ENCODE peak calls at places on chromosomes 12 and 14, in ten cellular contexts. O is fibroblast of pulmonary artery; R is lower leg skin; A is fibroblast of lung; U is CD8-positive, alpha-beta T cell; Q is left lung; M is Calu3; E is BE2C; K is choroid plexus epithelial cell; P is body of pancreas. J is an unnamed sample.

GRCh38 chr14:23306412-23307145 is at the start of gene BCL2L2:
- DNase-seq in O (peak; percentile 91), R (peak; percentile 93), A (peak; percentile 89), U (no peak), Q (peak; percentile 94), M (peak; percentile 87), E (peak; percentile 95), K (peak; percentile 89), P (peak; percentile 92), J (peak; percentile 73)

GRCh38 chr12:104555650-104556049 is 98.9 kb downstream of the CHST11 start:
- DNase-seq in O (no peak), R (no peak), A (no peak), U (no peak), Q (no peak), M (no peak), E (peak; percentile 75), K (no peak), P (no peak), J (no peak)

GRCh38 chr14:99729991-99730875 is 46.1 kb downstream of the CYP46A1 start:
- DNase-seq in O (peak; percentile 35), R (no peak), A (no peak), U (peak; percentile 58), Q (peak; percentile 90), M (peak; percentile 89), E (peak; percentile 87), K (no peak), P (peak; percentile 84), J (peak; percentile 41)

GRCh38 chr14:30362369-30363218 is 196.4 kb upstream of the G2E3 start:
- DNase-seq in O (no peak), R (no peak), A (no peak), U (no peak), Q (no peak), M (no peak), E (no peak), K (no peak), P (no peak), J (no peak)

GRCh38 chr14:105117710-105118385 is 50.7 kb downstream of the JAG2 start:
- DNase-seq in O (no peak), R (no peak), A (no peak), U (no peak), Q (no peak), M (no peak), E (no peak), K (no peak), P (no peak), J (no peak)

GRCh38 chr14:85471744-85472143 is 58.2 kb upstream of the FLRT2 start:
- DNase-seq in O (peak; percentile 91), R (no peak), A (peak; percentile 98), U (no peak), Q (no peak), M (peak; percentile 4), E (no peak), K (peak; percentile 98), P (peak; percentile 70), J (no peak)

GRCh38 chr14:71220462-71220861 is 313.2 kb downstream of the PCNX1 start:
- DNase-seq in O (no peak), R (no peak), A (no peak), U (no peak), Q (no peak), M (no peak), E (no peak), K (no peak), P (no peak), J (no peak)

GRCh38 chr14:72673179-72673578 is 220.7 kb downstream of the DPF3 start:
- DNase-seq in O (no peak), R (no peak), A (no peak), U (no peak), Q (no peak), M (no peak), E (no peak), K (no peak), P (no peak), J (no peak)

GRCh38 chr12:122244565-122245371 is 18.9 kb upstream of the DIABLO start:
- DNase-seq in O (no peak), R (no peak), A (no peak), U (no peak), Q (no peak), M (no peak), E (no peak), K (no peak), P (no peak), J (no peak)

GRCh38 chr14:96592591-96593388 is 90.6 kb downstream of the PAPOLA start:
- DNase-seq in O (peak; percentile 37), R (no peak), A (peak; percentile 30), U (peak; percentile 41), Q (no peak), M (peak; percentile 51), E (peak; percentile 63), K (peak; percentile 35), P (peak; percentile 48), J (no peak)

GRCh38 chr14:103520657-103521437 is 1.8 kb downstream of the CKB start:
- DNase-seq in O (peak; percentile 52), R (peak; percentile 72), A (peak; percentile 47), U (peak; percentile 57), Q (peak; percentile 94), M (peak; percentile 62), E (peak; percentile 92), K (peak; percentile 71), P (peak; percentile 80), J (peak; percentile 78)

GRCh38 chr12:54201001-54201794 is 12.4 kb upstream of the SMUG1 start:
- DNase-seq in O (peak; percentile 81), R (peak; percentile 59), A (peak; percentile 49), U (peak; percentile 51), Q (peak; percentile 88), M (peak; percentile 88), E (peak; percentile 82), K (peak; percentile 79), P (peak; percentile 67), J (peak; percentile 77)

GRCh38 chr12:58500399-58500798 is 419.9 kb downstream of the LRIG3 start:
- DNase-seq in O (no peak), R (no peak), A (no peak), U (no peak), Q (no peak), M (no peak), E (no peak), K (no peak), P (no peak), J (no peak)

GRCh38 chr12:124053855-124054254 is 80.8 kb downstream of the ZNF664 start:
- DNase-seq in O (peak; percentile 85), R (no peak), A (peak; percentile 75), U (no peak), Q (no peak), M (no peak), E (peak; percentile 67), K (peak; percentile 90), P (no peak), J (no peak)

GRCh38 chr12:116222358-116222757 is 55.1 kb downstream of the MED13L start:
- DNase-seq in O (peak; percentile 96), R (peak; percentile 82), A (peak; percentile 94), U (no peak), Q (no peak), M (peak; percentile 57), E (peak; percentile 38), K (peak; percentile 97), P (peak; percentile 68), J (peak; percentile 49)

GRCh38 chr12:116215021-116215420 is 62.5 kb downstream of the MED13L start:
- DNase-seq in O (no peak), R (no peak), A (no peak), U (no peak), Q (no peak), M (no peak), E (no peak), K (no peak), P (no peak), J (no peak)

GRCh38 chr12:116216022-116216756 is 61.3 kb downstream of the MED13L start:
- DNase-seq in O (no peak), R (no peak), A (no peak), U (no peak), Q (no peak), M (no peak), E (no peak), K (no peak), P (no peak), J (no peak)

GRCh38 chr12:116217045-116217444 is 60.4 kb downstream of the MED13L start:
- DNase-seq in O (no peak), R (no peak), A (no peak), U (no peak), Q (no peak), M (no peak), E (no peak), K (no peak), P (no peak), J (no peak)

GRCh38 chr12:116220756-116221155 is 56.7 kb downstream of the MED13L start:
- DNase-seq in O (no peak), R (no peak), A (no peak), U (no peak), Q (no peak), M (no peak), E (no peak), K (no peak), P (no peak), J (no peak)
- TF ChIP-seq CTCF in O (no peak), R (no peak), A (no peak), U (no peak), Q (no peak), M (no peak), E (no peak), K (no peak), P (no peak), J (no peak)

GRCh38 chr14:35261774-35262173 is 30.4 kb upstream of the PSMA6 start:
- DNase-seq in O (peak; percentile 55), R (no peak), A (no peak), U (no peak), Q (no peak), M (no peak), E (no peak), K (peak; percentile 57), P (no peak), J (no peak)
- TF ChIP-seq CTCF in O (peak; percentile 24), R (no peak), A (peak; percentile 11), U (no peak), Q (no peak), M (no peak), E (peak; percentile 9), K (peak; percentile 48), P (no peak), J (peak; percentile 39)

DNA sequence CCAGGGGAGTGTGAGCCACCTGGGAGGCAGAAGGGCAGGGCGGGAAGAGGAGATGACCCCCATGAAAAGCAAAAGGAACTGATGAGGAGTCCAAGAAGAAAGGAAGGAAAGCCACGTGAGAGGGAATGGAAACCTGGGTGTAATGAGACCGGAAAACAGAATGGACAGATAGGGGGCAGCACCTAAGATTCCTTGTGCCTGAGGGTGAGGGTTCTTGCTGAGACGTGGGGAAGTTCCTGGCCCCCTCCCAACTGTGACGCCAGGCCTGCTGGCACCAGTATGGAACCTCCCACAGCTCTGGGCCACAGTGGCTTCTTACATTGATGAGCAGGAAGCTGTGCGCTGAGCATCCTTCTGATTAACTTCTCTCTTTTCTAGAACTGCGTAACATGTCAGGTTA is 30.8 kb downstream of the TTC7B start:
- DNase-seq in O (peak; percentile 51), R (no peak), A (peak; percentile 27), U (no peak), Q (no peak), M (no peak), E (peak; percentile 57), K (peak; percentile 36), P (peak; percentile 12), J (peak; percentile 64)
- TF ChIP-seq CTCF in O (peak; percentile 24), R (no peak), A (no peak), U (no peak), Q (no peak), M (no peak), E (peak; percentile 48), K (peak; percentile 37), P (no peak), J (no peak)

DNA sequence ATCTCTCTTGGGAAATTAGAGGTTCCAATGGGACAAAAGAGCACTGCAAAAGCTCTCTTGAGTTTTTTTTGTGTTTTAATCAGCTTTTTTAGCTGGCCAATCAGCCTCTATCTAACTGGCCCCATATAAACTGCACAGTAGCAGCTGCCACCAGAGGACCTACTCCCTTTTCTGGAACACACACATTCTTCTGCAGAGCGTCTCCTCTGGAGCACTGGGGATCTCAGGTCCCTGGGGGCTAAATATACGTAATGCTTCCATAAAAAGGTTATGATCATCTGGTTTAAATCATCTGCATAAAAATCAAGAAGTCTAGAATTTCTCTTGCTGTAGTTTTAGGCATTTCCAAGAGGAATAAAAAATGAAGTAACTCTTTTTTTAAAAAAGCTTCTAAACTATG is 32.3 kb downstream of the TSPAN8 start:
- DNase-seq in O (no peak), R (no peak), A (no peak), U (no peak), Q (no peak), M (no peak), E (peak; percentile 55), K (peak; percentile 67), P (no peak), J (no peak)
- TF ChIP-seq CTCF in O (peak; percentile 14), R (no peak), A (no peak), U (no peak), Q (no peak), M (no peak), E (peak; percentile 58), K (peak; percentile 57), P (no peak), J (no peak)